ENCODE peak calls at places on chromosome 21, in six cellular contexts. One of them, this sample, is unnamed.

GRCh38 chr21:19353271-19353670 is 949.7 kb upstream of the TMPRSS15 start:
- DNase-seq in AG09309: no peak
- DNase-seq in CD8-positive, alpha-beta T cell: no peak
- DNase-seq in PC-3: no peak
- DNase-seq in IMR-90: no peak
- DNase-seq in OCI-LY7: no peak
- DNase-seq in this sample: no peak

GRCh38 chr21:41877901-41878830 is 978 bp downstream of the PRDM15 start:
- DNase-seq in AG09309: no peak
- DNase-seq in OCI-LY7: peak
- DNase-seq in PC-3: peak
- DNase-seq in IMR-90: peak
- DNase-seq in CD8-positive, alpha-beta T cell: peak
- DNase-seq in this sample: no peak

GRCh38 chr21:39630827-39631226 is 18.1 kb downstream of the B3GALT5 start:
- DNase-seq in PC-3: peak
- DNase-seq in AG09309: no peak
- DNase-seq in IMR-90: peak
- DNase-seq in CD8-positive, alpha-beta T cell: no peak
- DNase-seq in OCI-LY7: no peak
- DNase-seq in this sample: no peak

GRCh38 chr21:39637197-39637970 is 24.6 kb downstream of the B3GALT5 start:
- DNase-seq in OCI-LY7: no peak
- DNase-seq in CD8-positive, alpha-beta T cell: no peak
- DNase-seq in PC-3: no peak
- DNase-seq in AG09309: no peak
- DNase-seq in IMR-90: no peak
- DNase-seq in this sample: no peak

GRCh38 chr21:25813917-25814316 is 79.1 kb downstream of the GABPA start:
- DNase-seq in PC-3: no peak
- DNase-seq in AG09309: no peak
- DNase-seq in OCI-LY7: no peak
- DNase-seq in CD8-positive, alpha-beta T cell: no peak
- DNase-seq in IMR-90: no peak
- DNase-seq in this sample: no peak

GRCh38 chr21:39164523-39164922 is 18.7 kb downstream of the PSMG1 start:
- DNase-seq in PC-3: no peak
- DNase-seq in OCI-LY7: no peak
- DNase-seq in IMR-90: no peak
- DNase-seq in CD8-positive, alpha-beta T cell: no peak
- DNase-seq in AG09309: no peak
- DNase-seq in this sample: no peak

GRCh38 chr21:24007592-24007991 is 1599.7 kb downstream of the MRPL39 start:
- DNase-seq in PC-3: no peak
- DNase-seq in CD8-positive, alpha-beta T cell: no peak
- DNase-seq in AG09309: no peak
- DNase-seq in IMR-90: no peak
- DNase-seq in OCI-LY7: no peak
- DNase-seq in this sample: no peak

GRCh38 chr21:36825683-36826082 is 126.8 kb downstream of the SIM2 start:
- DNase-seq in OCI-LY7: no peak
- DNase-seq in IMR-90: no peak
- DNase-seq in PC-3: no peak
- DNase-seq in AG09309: no peak
- DNase-seq in CD8-positive, alpha-beta T cell: no peak
- DNase-seq in this sample: no peak

GRCh38 chr21:27419153-27419552 is 452.3 kb upstream of the ADAMTS5 start:
- DNase-seq in PC-3: no peak
- DNase-seq in AG09309: no peak
- DNase-seq in IMR-90: peak
- DNase-seq in OCI-LY7: no peak
- DNase-seq in CD8-positive, alpha-beta T cell: no peak
- DNase-seq in this sample: no peak

GRCh38 chr21:20023199-20023598 is 975.0 kb upstream of the NCAM2 start:
- DNase-seq in PC-3: peak
- DNase-seq in IMR-90: no peak
- DNase-seq in AG09309: no peak
- DNase-seq in CD8-positive, alpha-beta T cell: no peak
- DNase-seq in OCI-LY7: no peak
- DNase-seq in this sample: no peak

DNA sequence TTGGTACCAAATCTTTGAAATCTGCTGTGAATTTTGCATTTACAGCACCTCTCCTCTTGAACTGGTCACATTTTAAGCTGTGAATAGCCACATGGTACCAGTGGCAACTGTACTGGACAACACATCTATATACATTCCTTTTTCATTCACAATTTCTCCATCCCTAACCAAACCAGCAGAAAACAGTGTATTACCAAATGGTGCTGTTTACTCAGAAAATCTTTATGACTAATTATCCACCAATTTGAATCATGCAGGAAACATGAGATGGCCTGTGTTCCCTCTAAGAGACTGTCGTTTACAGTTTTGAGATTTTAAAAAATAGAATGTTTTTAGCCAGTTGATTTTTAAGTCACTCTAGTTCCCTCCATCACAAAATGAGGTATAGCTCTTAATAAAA is 17.6 kb upstream of the CCT8 start:
- DNase-seq in AG09309: no peak
- DNase-seq in CD8-positive, alpha-beta T cell: no peak
- DNase-seq in OCI-LY7: no peak
- DNase-seq in IMR-90: peak
- DNase-seq in PC-3: peak
- DNase-seq in this sample: no peak
- TF ChIP-seq CTCF in AG09309: no peak
- TF ChIP-seq CTCF in CD8-positive, alpha-beta T cell: no peak
- TF ChIP-seq CTCF in OCI-LY7: no peak
- TF ChIP-seq CTCF in IMR-90: no peak
- TF ChIP-seq CTCF in PC-3: no peak
- TF ChIP-seq CTCF in this sample: no peak

DNA sequence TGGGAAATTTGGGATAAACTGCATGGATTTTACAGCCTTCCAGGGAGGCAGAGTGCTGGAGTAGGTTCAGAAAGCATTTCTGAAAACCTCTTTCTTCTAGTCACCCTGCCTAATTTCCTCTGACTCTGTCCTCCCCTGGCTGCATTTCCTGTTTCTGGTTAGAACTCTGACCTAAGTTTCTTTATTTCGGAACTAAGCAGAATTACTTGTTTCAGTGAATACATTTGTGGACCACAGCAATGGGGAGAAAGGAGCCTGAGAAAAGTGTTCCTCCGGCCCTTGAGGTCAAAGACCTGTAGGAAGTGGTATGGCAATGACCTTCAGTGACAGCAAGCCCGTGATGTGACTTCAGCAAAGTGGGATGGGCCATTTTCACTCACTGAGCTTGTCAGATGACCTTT is 173.4 kb upstream of the RUNX1 start:
- DNase-seq in AG09309: no peak
- DNase-seq in CD8-positive, alpha-beta T cell: no peak
- DNase-seq in PC-3: peak
- DNase-seq in IMR-90: no peak
- DNase-seq in OCI-LY7: peak
- DNase-seq in this sample: no peak
- H3K4me3 ChIP-seq in AG09309: no peak
- H3K4me3 ChIP-seq in CD8-positive, alpha-beta T cell: no peak
- H3K4me3 ChIP-seq in PC-3: no peak
- H3K4me3 ChIP-seq in IMR-90: no peak
- H3K4me3 ChIP-seq in OCI-LY7: peak
- H3K4me3 ChIP-seq in this sample: no peak

GRCh38 chr21:33286600-33287456 is 20.7 kb downstream of the IL10RB start:
- DNase-seq in PC-3: peak
- DNase-seq in CD8-positive, alpha-beta T cell: no peak
- DNase-seq in AG09309: no peak
- DNase-seq in OCI-LY7: no peak
- DNase-seq in IMR-90: peak
- DNase-seq in this sample: no peak
- TF ChIP-seq CTCF in PC-3: no peak
- TF ChIP-seq CTCF in CD8-positive, alpha-beta T cell: no peak
- TF ChIP-seq CTCF in AG09309: no peak
- TF ChIP-seq CTCF in OCI-LY7: no peak
- TF ChIP-seq CTCF in IMR-90: no peak
- TF ChIP-seq CTCF in this sample: no peak

DNA sequence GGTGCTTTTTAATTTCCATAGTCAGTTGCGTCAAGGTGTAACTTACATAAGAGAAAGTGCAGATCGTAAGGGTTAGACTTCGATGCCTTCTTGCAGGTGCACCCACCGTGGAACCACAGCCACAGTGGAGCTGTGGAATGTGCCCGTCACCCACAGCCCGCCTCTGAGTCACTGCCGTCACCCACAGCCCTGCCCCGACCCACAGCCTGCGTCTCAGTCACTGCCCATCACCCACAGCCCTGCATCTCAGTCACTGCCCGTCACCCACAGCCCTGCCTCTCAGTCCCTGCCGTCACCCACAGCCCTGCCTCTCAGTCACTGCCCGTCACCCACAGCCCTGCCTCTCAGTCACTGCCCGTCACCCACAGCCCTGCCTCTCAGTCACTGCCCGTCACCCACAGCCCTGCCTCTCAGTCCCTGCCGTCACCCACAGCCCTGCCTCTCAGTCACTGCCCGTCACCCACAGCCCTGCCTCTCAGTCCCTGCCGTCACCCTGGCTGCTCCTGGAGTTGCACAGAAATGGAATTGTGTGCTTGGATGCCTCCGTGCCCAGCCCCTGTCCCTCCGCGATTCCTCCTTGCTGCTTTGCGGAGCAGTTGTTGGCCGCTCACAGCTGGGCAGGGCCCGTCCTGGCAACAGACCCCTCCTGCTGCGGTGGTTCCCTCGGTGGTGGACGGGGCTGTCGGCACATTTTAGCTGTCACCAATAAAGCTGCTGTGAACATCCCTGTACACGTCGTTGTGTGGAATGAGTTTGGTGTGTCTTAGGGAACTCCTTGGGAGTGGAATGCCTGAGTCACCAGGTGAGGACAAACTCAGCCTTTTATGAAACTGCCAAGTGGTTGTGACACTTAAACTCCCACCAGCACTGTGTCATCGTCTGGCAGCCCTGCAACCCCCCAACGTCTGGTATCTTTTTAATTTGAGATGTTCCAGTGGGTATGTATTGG is 44.9 kb upstream of the COL6A2 start:
- DNase-seq in CD8-positive, alpha-beta T cell: peak
- DNase-seq in IMR-90: peak
- DNase-seq in AG09309: peak
- DNase-seq in PC-3: peak
- DNase-seq in OCI-LY7: no peak
- DNase-seq in this sample: no peak
- H3K4me3 ChIP-seq in CD8-positive, alpha-beta T cell: no peak
- H3K4me3 ChIP-seq in IMR-90: no peak
- H3K4me3 ChIP-seq in AG09309: peak
- H3K4me3 ChIP-seq in PC-3: peak
- H3K4me3 ChIP-seq in OCI-LY7: no peak
- H3K4me3 ChIP-seq in this sample: no peak

DNA sequence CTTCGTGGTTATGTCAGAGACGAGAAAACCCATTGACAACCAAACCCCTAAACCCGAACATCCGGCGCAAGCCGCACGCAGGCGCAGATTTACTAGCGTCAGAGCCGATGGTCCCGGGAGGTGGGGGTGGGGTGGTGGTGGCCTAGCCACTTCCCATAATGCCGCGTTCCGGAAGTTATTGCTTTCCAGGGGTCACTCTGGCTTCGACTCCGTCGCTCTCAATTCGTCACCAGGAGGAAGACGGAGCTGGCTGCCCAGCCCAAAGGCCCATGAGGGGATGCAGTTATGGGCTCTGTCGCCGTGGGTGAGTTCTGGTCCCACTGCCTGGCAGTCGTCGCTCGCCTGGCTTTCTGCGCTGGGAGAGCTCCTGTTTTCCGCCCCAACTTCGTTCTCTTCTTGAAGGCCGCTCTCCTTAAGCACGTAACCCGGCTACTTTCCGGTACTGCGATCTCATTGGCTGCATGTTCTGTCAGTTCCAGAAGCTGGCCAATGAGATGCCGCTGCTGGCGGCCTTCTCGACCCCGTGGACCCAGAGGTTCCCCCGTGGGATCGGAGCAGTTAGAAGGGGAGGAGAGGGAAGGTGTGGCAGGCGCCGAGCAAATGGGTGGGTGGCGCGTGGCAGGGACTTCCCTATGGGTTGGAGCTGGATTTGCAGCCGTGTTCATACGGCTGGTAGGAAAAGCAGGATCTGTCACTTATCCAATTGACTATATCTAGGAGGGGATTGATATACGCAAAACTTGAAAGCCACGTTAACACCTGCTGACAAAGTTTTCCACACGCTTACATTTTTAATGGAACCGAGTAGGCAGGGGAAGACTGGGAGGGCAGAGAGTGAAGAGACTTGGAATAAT is at the start of gene USP16:
- DNase-seq in PC-3: peak
- DNase-seq in IMR-90: peak
- DNase-seq in AG09309: peak
- DNase-seq in OCI-LY7: peak
- DNase-seq in CD8-positive, alpha-beta T cell: peak
- DNase-seq in this sample: peak
- TF ChIP-seq CTCF in PC-3: no peak
- TF ChIP-seq CTCF in IMR-90: peak
- TF ChIP-seq CTCF in AG09309: peak
- TF ChIP-seq CTCF in OCI-LY7: no peak
- TF ChIP-seq CTCF in CD8-positive, alpha-beta T cell: no peak
- TF ChIP-seq CTCF in this sample: no peak

GRCh38 chr21:31191553-31191952 is 152.5 kb downstream of the TIAM1 start:
- DNase-seq in CD8-positive, alpha-beta T cell: no peak
- DNase-seq in AG09309: no peak
- DNase-seq in OCI-LY7: no peak
- DNase-seq in IMR-90: peak
- DNase-seq in PC-3: no peak
- DNase-seq in this sample: no peak
- H3K4me3 ChIP-seq in CD8-positive, alpha-beta T cell: no peak
- H3K4me3 ChIP-seq in AG09309: no peak
- H3K4me3 ChIP-seq in OCI-LY7: no peak
- H3K4me3 ChIP-seq in IMR-90: no peak
- H3K4me3 ChIP-seq in PC-3: no peak
- H3K4me3 ChIP-seq in this sample: no peak

DNA sequence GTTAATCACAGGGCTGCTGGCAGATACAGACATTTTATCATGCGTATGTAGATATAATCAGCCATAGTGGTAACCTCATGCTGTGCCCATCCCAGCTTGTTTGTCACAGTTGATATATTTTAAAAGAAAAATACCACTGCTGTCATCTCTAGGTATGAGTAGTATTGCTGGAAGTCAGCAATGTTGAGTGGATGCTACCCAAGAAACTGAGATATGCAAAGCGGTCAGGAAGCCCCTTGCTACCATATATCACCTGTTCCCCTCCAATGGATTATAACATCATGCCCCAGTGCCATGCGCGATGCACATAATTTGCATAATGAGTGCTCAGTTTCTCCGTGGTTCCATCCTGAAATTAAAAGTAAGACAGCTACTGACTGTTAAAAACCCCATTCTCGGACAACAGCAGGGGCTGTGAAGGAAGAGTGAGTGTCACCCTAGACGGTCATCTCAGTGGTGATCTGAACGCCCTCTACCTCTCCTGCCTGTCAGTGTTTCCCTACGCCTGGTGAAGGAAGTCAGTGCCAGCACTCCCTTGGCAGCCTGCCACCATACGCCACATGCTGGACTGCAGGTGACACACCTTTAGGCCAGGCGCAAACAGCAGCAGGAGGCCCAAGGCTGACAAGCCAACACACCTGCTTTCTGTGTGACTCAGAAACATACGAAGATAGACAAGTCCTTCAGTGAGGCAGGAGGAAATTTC is 2.7 kb downstream of the IL10RB start:
- DNase-seq in AG09309: no peak
- DNase-seq in OCI-LY7: peak
- DNase-seq in IMR-90: no peak
- DNase-seq in CD8-positive, alpha-beta T cell: no peak
- DNase-seq in PC-3: peak
- DNase-seq in this sample: peak
- TF ChIP-seq CTCF in AG09309: no peak
- TF ChIP-seq CTCF in OCI-LY7: peak
- TF ChIP-seq CTCF in IMR-90: no peak
- TF ChIP-seq CTCF in CD8-positive, alpha-beta T cell: no peak
- TF ChIP-seq CTCF in PC-3: peak
- TF ChIP-seq CTCF in this sample: peak